ENCODE peak calls at places on chromosome 10, in nine cellular contexts. One of them, this sample, is unnamed.

GRCh38 chr10:43093423-43094090 is 16.7 kb downstream of the RET start:
- DNase-seq in fibroblast of mammary gland: no peak
- DNase-seq in dorsolateral prefrontal cortex: peak; percentile 56
- DNase-seq in neural progenitor cell: peak; percentile 69
- DNase-seq in astrocyte: no peak
- DNase-seq in suprapubic skin: no peak
- DNase-seq in fibroblast of the aortic adventitia: no peak
- DNase-seq in mammary epithelial cell: peak; percentile 31
- DNase-seq in left ventricle myocardium inferior: no peak
- DNase-seq in this sample: no peak

GRCh38 chr10:34743804-34744203 is 71.3 kb downstream of the PARD3 start:
- DNase-seq in fibroblast of mammary gland: peak; percentile 52
- DNase-seq in dorsolateral prefrontal cortex: no peak
- DNase-seq in neural progenitor cell: no peak
- DNase-seq in astrocyte: peak; percentile 47
- DNase-seq in suprapubic skin: no peak
- DNase-seq in fibroblast of the aortic adventitia: peak; percentile 65
- DNase-seq in mammary epithelial cell: peak; percentile 93
- DNase-seq in left ventricle myocardium inferior: peak; percentile 63
- DNase-seq in this sample: no peak

GRCh38 chr10:110700947-110701617 is 56.9 kb downstream of the RBM20 start:
- DNase-seq in fibroblast of mammary gland: no peak
- DNase-seq in dorsolateral prefrontal cortex: no peak
- DNase-seq in neural progenitor cell: no peak
- DNase-seq in astrocyte: no peak
- DNase-seq in suprapubic skin: no peak
- DNase-seq in fibroblast of the aortic adventitia: peak; percentile 47
- DNase-seq in mammary epithelial cell: no peak
- DNase-seq in left ventricle myocardium inferior: no peak
- DNase-seq in this sample: no peak

GRCh38 chr10:59829024-59829423 is 75.8 kb upstream of the MRLN start:
- DNase-seq in fibroblast of mammary gland: no peak
- DNase-seq in dorsolateral prefrontal cortex: no peak
- DNase-seq in neural progenitor cell: no peak
- DNase-seq in astrocyte: no peak
- DNase-seq in suprapubic skin: no peak
- DNase-seq in fibroblast of the aortic adventitia: peak; percentile 25
- DNase-seq in mammary epithelial cell: no peak
- DNase-seq in left ventricle myocardium inferior: no peak
- DNase-seq in this sample: peak; percentile 25

GRCh38 chr10:50409965-50410811 is 158.9 kb upstream of the ASAH2 start:
- DNase-seq in fibroblast of mammary gland: peak; percentile 60
- DNase-seq in dorsolateral prefrontal cortex: no peak
- DNase-seq in neural progenitor cell: no peak
- DNase-seq in astrocyte: peak; percentile 41
- DNase-seq in suprapubic skin: no peak
- DNase-seq in fibroblast of the aortic adventitia: no peak
- DNase-seq in mammary epithelial cell: peak; percentile 57
- DNase-seq in left ventricle myocardium inferior: no peak
- DNase-seq in this sample: peak; percentile 49

GRCh38 chr10:110637558-110638053 is 6.5 kb upstream of the RBM20 start:
- DNase-seq in fibroblast of mammary gland: no peak
- DNase-seq in dorsolateral prefrontal cortex: no peak
- DNase-seq in neural progenitor cell: peak; percentile 61
- DNase-seq in astrocyte: no peak
- DNase-seq in suprapubic skin: no peak
- DNase-seq in fibroblast of the aortic adventitia: no peak
- DNase-seq in mammary epithelial cell: peak; percentile 20
- DNase-seq in left ventricle myocardium inferior: no peak
- DNase-seq in this sample: no peak

GRCh38 chr10:124952123-124952522 is 10.2 kb downstream of the ZRANB1 start:
- DNase-seq in fibroblast of mammary gland: no peak
- DNase-seq in dorsolateral prefrontal cortex: no peak
- DNase-seq in neural progenitor cell: no peak
- DNase-seq in astrocyte: no peak
- DNase-seq in suprapubic skin: no peak
- DNase-seq in fibroblast of the aortic adventitia: no peak
- DNase-seq in mammary epithelial cell: no peak
- DNase-seq in left ventricle myocardium inferior: no peak
- DNase-seq in this sample: no peak

GRCh38 chr10:29099415-29099814 is 189.5 kb upstream of the LYZL1 start:
- DNase-seq in fibroblast of mammary gland: no peak
- DNase-seq in dorsolateral prefrontal cortex: no peak
- DNase-seq in neural progenitor cell: no peak
- DNase-seq in astrocyte: no peak
- DNase-seq in suprapubic skin: no peak
- DNase-seq in fibroblast of the aortic adventitia: no peak
- DNase-seq in mammary epithelial cell: no peak
- DNase-seq in left ventricle myocardium inferior: no peak
- DNase-seq in this sample: no peak

GRCh38 chr10:12868229-12868628 is 133.3 kb downstream of the CCDC3 start:
- DNase-seq in fibroblast of mammary gland: no peak
- DNase-seq in dorsolateral prefrontal cortex: no peak
- DNase-seq in neural progenitor cell: no peak
- DNase-seq in astrocyte: no peak
- DNase-seq in suprapubic skin: no peak
- DNase-seq in fibroblast of the aortic adventitia: no peak
- DNase-seq in mammary epithelial cell: no peak
- DNase-seq in left ventricle myocardium inferior: no peak
- DNase-seq in this sample: no peak

GRCh38 chr10:33204049-33204448 is 130.4 kb downstream of the NRP1 start:
- DNase-seq in fibroblast of mammary gland: no peak
- DNase-seq in dorsolateral prefrontal cortex: no peak
- DNase-seq in neural progenitor cell: no peak
- DNase-seq in astrocyte: no peak
- DNase-seq in suprapubic skin: no peak
- DNase-seq in fibroblast of the aortic adventitia: peak; percentile 50
- DNase-seq in mammary epithelial cell: no peak
- DNase-seq in left ventricle myocardium inferior: no peak
- DNase-seq in this sample: no peak

GRCh38 chr10:14481014-14481413 is 150.3 kb upstream of the FRMD4A start:
- DNase-seq in fibroblast of mammary gland: no peak
- DNase-seq in dorsolateral prefrontal cortex: no peak
- DNase-seq in neural progenitor cell: no peak
- DNase-seq in astrocyte: no peak
- DNase-seq in suprapubic skin: no peak
- DNase-seq in fibroblast of the aortic adventitia: no peak
- DNase-seq in mammary epithelial cell: no peak
- DNase-seq in left ventricle myocardium inferior: no peak
- DNase-seq in this sample: no peak

GRCh38 chr10:44946201-44946600 is 13.4 kb upstream of the RASSF4 start:
- DNase-seq in fibroblast of mammary gland: peak; percentile 41
- DNase-seq in dorsolateral prefrontal cortex: no peak
- DNase-seq in neural progenitor cell: no peak
- DNase-seq in astrocyte: no peak
- DNase-seq in suprapubic skin: peak; percentile 24
- DNase-seq in fibroblast of the aortic adventitia: peak; percentile 31
- DNase-seq in mammary epithelial cell: no peak
- DNase-seq in left ventricle myocardium inferior: no peak
- DNase-seq in this sample: peak; percentile 55

GRCh38 chr10:34145751-34146150 is 669.3 kb downstream of the PARD3 start:
- DNase-seq in fibroblast of mammary gland: no peak
- DNase-seq in dorsolateral prefrontal cortex: no peak
- DNase-seq in neural progenitor cell: no peak
- DNase-seq in astrocyte: peak; percentile 60
- DNase-seq in suprapubic skin: no peak
- DNase-seq in fibroblast of the aortic adventitia: peak; percentile 42
- DNase-seq in mammary epithelial cell: no peak
- DNase-seq in left ventricle myocardium inferior: no peak
- DNase-seq in this sample: peak; percentile 68

GRCh38 chr10:119680050-119680449 is 28.9 kb downstream of the BAG3 start:
- DNase-seq in fibroblast of mammary gland: peak; percentile 81
- DNase-seq in dorsolateral prefrontal cortex: no peak
- DNase-seq in neural progenitor cell: no peak
- DNase-seq in astrocyte: peak; percentile 78
- DNase-seq in suprapubic skin: no peak
- DNase-seq in fibroblast of the aortic adventitia: peak; percentile 81
- DNase-seq in mammary epithelial cell: peak; percentile 97
- DNase-seq in left ventricle myocardium inferior: no peak
- DNase-seq in this sample: peak; percentile 69

GRCh38 chr10:75444781-75445386 is 13.5 kb downstream of the LRMDA start:
- DNase-seq in fibroblast of mammary gland: no peak
- DNase-seq in dorsolateral prefrontal cortex: no peak
- DNase-seq in neural progenitor cell: no peak
- DNase-seq in astrocyte: peak; percentile 10
- DNase-seq in suprapubic skin: no peak
- DNase-seq in fibroblast of the aortic adventitia: no peak
- DNase-seq in mammary epithelial cell: no peak
- DNase-seq in left ventricle myocardium inferior: no peak
- DNase-seq in this sample: no peak

GRCh38 chr10:95183132-95183450 is 10.9 kb upstream of the ACSM6 start:
- DNase-seq in fibroblast of mammary gland: peak; percentile 16
- DNase-seq in dorsolateral prefrontal cortex: no peak
- DNase-seq in neural progenitor cell: no peak
- DNase-seq in astrocyte: peak; percentile 3
- DNase-seq in suprapubic skin: no peak
- DNase-seq in fibroblast of the aortic adventitia: peak; percentile 21
- DNase-seq in mammary epithelial cell: no peak
- DNase-seq in left ventricle myocardium inferior: no peak
- DNase-seq in this sample: peak; percentile 26

GRCh38 chr10:62396864-62397263 is 22.7 kb downstream of the ZNF365 start:
- DNase-seq in fibroblast of mammary gland: no peak
- DNase-seq in dorsolateral prefrontal cortex: no peak
- DNase-seq in neural progenitor cell: no peak
- DNase-seq in astrocyte: no peak
- DNase-seq in suprapubic skin: no peak
- DNase-seq in fibroblast of the aortic adventitia: no peak
- DNase-seq in mammary epithelial cell: no peak
- DNase-seq in left ventricle myocardium inferior: no peak
- DNase-seq in this sample: no peak

GRCh38 chr10:32211046-32211363 is 136.0 kb downstream of the EPC1 start:
- DNase-seq in fibroblast of mammary gland: no peak
- DNase-seq in dorsolateral prefrontal cortex: no peak
- DNase-seq in neural progenitor cell: no peak
- DNase-seq in astrocyte: no peak
- DNase-seq in suprapubic skin: no peak
- DNase-seq in fibroblast of the aortic adventitia: no peak
- DNase-seq in mammary epithelial cell: no peak
- DNase-seq in left ventricle myocardium inferior: no peak
- DNase-seq in this sample: no peak

GRCh38 chr10:86648706-86649426 is 5.5 kb upstream of the OPN4 start:
- DNase-seq in fibroblast of mammary gland: peak; percentile 88
- DNase-seq in dorsolateral prefrontal cortex: no peak
- DNase-seq in neural progenitor cell: no peak
- DNase-seq in astrocyte: peak; percentile 62
- DNase-seq in suprapubic skin: peak; percentile 78
- DNase-seq in fibroblast of the aortic adventitia: peak; percentile 97
- DNase-seq in mammary epithelial cell: peak; percentile 80
- DNase-seq in left ventricle myocardium inferior: peak; percentile 54
- DNase-seq in this sample: peak; percentile 51

DNA sequence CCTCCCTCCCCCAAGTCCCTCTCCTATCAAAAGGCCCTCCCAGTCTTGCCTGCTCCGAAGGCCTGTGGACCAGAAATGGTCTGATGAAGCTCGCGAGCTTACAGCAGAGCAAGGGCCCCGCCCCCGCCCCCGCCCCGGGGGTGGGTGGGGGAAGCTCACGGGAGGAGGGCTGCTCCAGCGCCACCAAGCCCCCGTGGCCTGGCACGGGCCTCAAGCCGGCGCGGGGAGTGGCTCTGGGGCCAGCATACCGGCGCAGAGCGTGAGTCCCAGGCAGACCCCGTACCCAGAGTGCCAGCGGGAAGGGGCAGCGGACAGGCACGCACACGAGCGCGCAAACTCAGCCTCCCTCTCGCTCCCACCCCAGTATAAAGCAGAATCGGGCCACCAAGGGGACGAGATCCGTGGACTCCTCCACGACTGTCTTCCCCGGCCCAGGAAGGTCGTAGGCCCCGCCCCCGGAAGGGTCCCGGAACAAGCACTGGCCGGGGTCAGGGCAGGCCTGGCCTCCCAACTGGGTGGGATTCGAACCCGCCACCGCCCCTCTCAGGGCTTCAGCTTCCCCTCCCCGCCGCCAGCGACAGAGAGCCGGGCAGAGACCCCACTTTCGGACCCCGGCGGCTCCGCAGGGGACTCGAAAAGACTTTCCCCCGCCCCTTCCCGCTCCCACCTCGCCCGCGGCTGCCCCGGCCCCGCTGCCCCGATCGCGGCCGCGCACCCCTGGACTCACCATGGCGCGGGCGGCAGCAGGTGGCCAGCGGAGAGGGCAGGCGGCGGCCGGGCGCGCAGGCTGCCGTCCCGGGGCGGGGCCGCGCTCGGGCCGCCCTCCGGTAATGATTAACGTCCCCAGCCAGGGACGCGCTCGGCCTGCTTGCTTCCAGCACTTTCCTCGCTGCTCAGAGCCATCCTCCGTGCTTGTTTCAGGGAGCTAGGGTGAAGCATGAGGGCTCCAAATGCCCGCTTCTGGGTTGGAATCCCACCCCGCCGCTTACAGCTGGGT is at the start of gene PCBD1:
- DNase-seq in fibroblast of mammary gland: peak; percentile 58
- DNase-seq in dorsolateral prefrontal cortex: peak; percentile 41
- DNase-seq in neural progenitor cell: peak; percentile 83
- DNase-seq in astrocyte: peak; percentile 54
- DNase-seq in suprapubic skin: peak; percentile 85
- DNase-seq in fibroblast of the aortic adventitia: peak; percentile 63
- DNase-seq in mammary epithelial cell: peak; percentile 44
- DNase-seq in left ventricle myocardium inferior: peak; percentile 80
- DNase-seq in this sample: peak; percentile 69
- TF ChIP-seq CTCF in fibroblast of mammary gland: no peak
- TF ChIP-seq CTCF in dorsolateral prefrontal cortex: no peak
- TF ChIP-seq CTCF in neural progenitor cell: no peak
- TF ChIP-seq CTCF in astrocyte: no peak
- TF ChIP-seq CTCF in suprapubic skin: no peak
- TF ChIP-seq CTCF in fibroblast of the aortic adventitia: no peak
- TF ChIP-seq CTCF in mammary epithelial cell: no peak
- TF ChIP-seq CTCF in left ventricle myocardium inferior: no peak
- TF ChIP-seq CTCF in this sample: no peak

GRCh38 chr10:104297697-104298660 is 29.0 kb downstream of the GSTO2 start:
- DNase-seq in fibroblast of mammary gland: peak; percentile 77
- DNase-seq in dorsolateral prefrontal cortex: no peak
- DNase-seq in neural progenitor cell: peak; percentile 69
- DNase-seq in astrocyte: peak; percentile 92
- DNase-seq in suprapubic skin: no peak
- DNase-seq in fibroblast of the aortic adventitia: no peak
- DNase-seq in mammary epithelial cell: no peak
- DNase-seq in left ventricle myocardium inferior: peak; percentile 26
- DNase-seq in this sample: peak; percentile 94
- TF ChIP-seq CTCF in fibroblast of mammary gland: peak; percentile 56
- TF ChIP-seq CTCF in dorsolateral prefrontal cortex: peak; percentile 11
- TF ChIP-seq CTCF in neural progenitor cell: peak; percentile 79
- TF ChIP-seq CTCF in astrocyte: peak; percentile 71
- TF ChIP-seq CTCF in suprapubic skin: no peak
- TF ChIP-seq CTCF in fibroblast of the aortic adventitia: peak; percentile 57
- TF ChIP-seq CTCF in mammary epithelial cell: peak; percentile 39
- TF ChIP-seq CTCF in left ventricle myocardium inferior: peak; percentile 46
- TF ChIP-seq CTCF in this sample: peak; percentile 87

GRCh38 chr10:18793951-18794350 is 134.7 kb downstream of the ARL5B start:
- DNase-seq in fibroblast of mammary gland: peak; percentile 12
- DNase-seq in dorsolateral prefrontal cortex: no peak
- DNase-seq in neural progenitor cell: peak; percentile 39
- DNase-seq in astrocyte: peak; percentile 13
- DNase-seq in suprapubic skin: no peak
- DNase-seq in fibroblast of the aortic adventitia: peak; percentile 59
- DNase-seq in mammary epithelial cell: peak; percentile 14
- DNase-seq in left ventricle myocardium inferior: no peak
- DNase-seq in this sample: peak; percentile 76
- TF ChIP-seq CTCF in fibroblast of mammary gland: peak; percentile 36
- TF ChIP-seq CTCF in dorsolateral prefrontal cortex: no peak
- TF ChIP-seq CTCF in neural progenitor cell: peak; percentile 64
- TF ChIP-seq CTCF in astrocyte: peak; percentile 54
- TF ChIP-seq CTCF in suprapubic skin: no peak
- TF ChIP-seq CTCF in fibroblast of the aortic adventitia: peak; percentile 52
- TF ChIP-seq CTCF in mammary epithelial cell: peak; percentile 12
- TF ChIP-seq CTCF in left ventricle myocardium inferior: peak; percentile 40
- TF ChIP-seq CTCF in this sample: peak; percentile 65

GRCh38 chr10:10677479-10677878 is 340.2 kb upstream of the CELF2 start:
- DNase-seq in fibroblast of mammary gland: peak; percentile 89
- DNase-seq in dorsolateral prefrontal cortex: no peak
- DNase-seq in neural progenitor cell: peak; percentile 78
- DNase-seq in astrocyte: peak; percentile 44
- DNase-seq in suprapubic skin: peak; percentile 62
- DNase-seq in fibroblast of the aortic adventitia: peak; percentile 84
- DNase-seq in mammary epithelial cell: peak; percentile 5
- DNase-seq in left ventricle myocardium inferior: peak; percentile 44
- DNase-seq in this sample: peak; percentile 88
- TF ChIP-seq CTCF in fibroblast of mammary gland: peak; percentile 74
- TF ChIP-seq CTCF in dorsolateral prefrontal cortex: peak; percentile 37
- TF ChIP-seq CTCF in neural progenitor cell: peak; percentile 73
- TF ChIP-seq CTCF in astrocyte: peak; percentile 59
- TF ChIP-seq CTCF in suprapubic skin: peak; percentile 24
- TF ChIP-seq CTCF in fibroblast of the aortic adventitia: peak; percentile 61
- TF ChIP-seq CTCF in mammary epithelial cell: peak; percentile 18
- TF ChIP-seq CTCF in left ventricle myocardium inferior: peak; percentile 73
- TF ChIP-seq CTCF in this sample: peak; percentile 76